ENCODE peak calls at places on chromosomes 16 and 17, in seven cellular contexts. I is neural crest cell, H is WERI-Rb-1, U is stomach, F is hepatocyte, K is K562, Y is HFFc6. V is an unnamed sample.
A peak's percentile ranks its signal among the peaks of the same experiment; 100 is the strongest.

GRCh38 chr17:43609613-43610385 is 51.9 kb downstream of the MEOX1 start:
- DNase-seq in I (no peak), H (no peak), U (no peak), F (no peak), K (no peak), Y (no peak), V (no peak)

GRCh38 chr16:28606291-28607115 is 3.3 kb downstream of the SULT1A1 start:
- DNase-seq in I (no peak), H (no peak), U (no peak), F (no peak), K (no peak), Y (no peak), V (no peak)

GRCh38 chr17:41647940-41648410 is 23.6 kb upstream of the KRT17 start:
- DNase-seq in I (peak; percentile 99), H (peak; percentile 96), U (peak; percentile 95), F (peak; percentile 92), K (peak; percentile 88), Y (peak; percentile 57), V (peak; percentile 95)

GRCh38 chr17:7351665-7352558 is at the start of gene KCTD11:
- DNase-seq in I (peak; percentile 69), H (peak; percentile 86), U (peak; percentile 97), F (peak; percentile 95), K (peak; percentile 88), Y (peak; percentile 91), V (peak; percentile 80)

GRCh38 chr17:80871341-80871740 is 120.3 kb upstream of the CHMP6 start:
- DNase-seq in I (no peak), H (no peak), U (no peak), F (no peak), K (no peak), Y (no peak), V (no peak)

GRCh38 chr17:17757391-17757791 is 76.1 kb downstream of the RAI1 start:
- DNase-seq in I (no peak), H (no peak), U (no peak), F (no peak), K (no peak), Y (no peak), V (no peak)

GRCh38 chr17:74133726-74134125 is 69.8 kb upstream of the RPL38 start:
- DNase-seq in I (no peak), H (no peak), U (no peak), F (no peak), K (no peak), Y (no peak), V (no peak)

GRCh38 chr17:17565471-17566365 is 25.8 kb downstream of the PEMT start:
- DNase-seq in I (no peak), H (no peak), U (no peak), F (no peak), K (no peak), Y (no peak), V (no peak)

GRCh38 chr17:42679492-42680330 is 1.9 kb downstream of the CCR10 start:
- DNase-seq in I (peak; percentile 73), H (peak; percentile 42), U (peak; percentile 86), F (peak; percentile 91), K (peak; percentile 76), Y (peak; percentile 76), V (peak; percentile 90)

GRCh38 chr16:22890976-22891375 is 77.0 kb downstream of the HS3ST2 start:
- DNase-seq in I (no peak), H (no peak), U (no peak), F (no peak), K (no peak), Y (no peak), V (no peak)

GRCh38 chr17:76528156-76528527 is 9.4 kb downstream of the CYGB start:
- DNase-seq in I (no peak), H (no peak), U (no peak), F (no peak), K (no peak), Y (no peak), V (no peak)

GRCh38 chr17:67663445-67663844 is 54.3 kb upstream of the NOL11 start:
- DNase-seq in I (no peak), H (no peak), U (no peak), F (no peak), K (no peak), Y (no peak), V (no peak)
- TF ChIP-seq CTCF in I (no peak), H (peak; percentile 24), U (no peak), F (no peak), K (no peak), Y (no peak), V (no peak)

DNA sequence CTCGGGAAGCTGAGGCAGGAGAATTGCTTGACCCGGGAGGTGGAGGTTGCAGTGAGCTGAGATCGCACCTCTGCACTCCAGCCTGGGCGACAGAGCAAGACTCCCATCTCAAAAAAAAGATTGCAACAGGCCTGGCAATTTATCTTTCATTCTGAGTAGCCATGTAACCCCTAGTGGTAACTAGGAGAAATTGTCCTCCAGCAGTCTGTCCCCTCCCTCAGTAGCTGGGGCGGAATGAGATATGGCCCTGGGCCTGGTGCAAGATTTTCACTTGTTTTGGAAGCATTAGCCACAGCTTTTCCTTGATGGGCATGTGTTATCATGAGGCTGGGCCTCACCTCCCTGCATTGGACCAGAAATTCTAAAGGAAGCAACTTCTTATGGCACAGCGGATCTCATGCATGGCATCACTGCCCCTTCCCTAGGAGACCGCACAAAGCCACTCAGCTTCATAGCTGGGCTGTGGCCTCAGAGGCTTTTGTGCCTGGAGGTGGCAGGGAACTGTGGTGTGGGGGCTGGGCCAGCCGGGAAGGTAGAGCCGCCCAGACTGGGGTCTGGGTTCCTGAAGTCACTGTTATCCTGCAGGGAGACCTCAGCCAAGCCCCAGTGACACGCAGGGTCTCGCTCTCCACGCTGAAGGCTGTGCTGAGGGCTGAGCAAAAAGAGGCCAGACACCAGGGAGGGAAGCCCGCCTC is 13.4 kb downstream of the NATD1 start:
- DNase-seq in I (no peak), H (no peak), U (no peak), F (no peak), K (peak; percentile 44), Y (peak; percentile 23), V (no peak)
- TF ChIP-seq CTCF in I (peak; percentile 58), H (peak; percentile 53), U (peak; percentile 10), F (peak; percentile 32), K (peak; percentile 50), Y (peak; percentile 75), V (peak; percentile 81)

DNA sequence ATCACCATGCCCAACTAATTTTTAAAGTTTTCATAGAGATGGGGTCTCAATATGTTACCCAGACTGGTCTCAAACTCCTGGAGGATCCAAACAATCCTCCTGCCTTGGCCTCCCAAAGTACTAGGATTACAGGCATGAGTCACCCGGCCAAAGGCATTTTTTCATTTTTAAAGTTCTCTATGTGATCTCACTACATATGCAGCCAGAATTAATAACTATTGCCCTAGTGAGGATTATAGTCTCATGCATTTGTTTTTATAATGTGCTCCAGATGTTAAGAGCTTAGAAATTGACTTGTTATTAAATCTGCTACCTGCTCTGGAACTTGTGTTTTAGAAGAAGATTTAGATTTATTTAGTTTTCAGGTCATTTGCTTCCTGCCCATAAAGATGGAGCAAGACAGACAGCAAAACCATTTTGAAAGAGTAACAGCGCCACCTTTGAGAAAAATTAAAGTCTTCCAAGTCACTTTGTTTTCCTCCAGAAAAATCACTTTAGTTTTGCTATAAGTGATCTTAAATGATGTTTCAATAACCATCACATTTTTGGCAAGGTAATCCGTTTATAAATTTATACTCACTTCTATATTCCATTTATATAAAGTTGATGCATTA is 79.5 kb downstream of the CA4 start:
- DNase-seq in I (no peak), H (no peak), U (no peak), F (no peak), K (peak; percentile 6), Y (peak; percentile 15), V (no peak)
- TF ChIP-seq CTCF in I (peak; percentile 31), H (no peak), U (no peak), F (peak; percentile 28), K (no peak), Y (peak; percentile 62), V (no peak)

GRCh38 chr16:66115373-66115772 is 251.1 kb upstream of the CDH5 start:
- DNase-seq in I (no peak), H (peak; percentile 36), U (no peak), F (no peak), K (peak; percentile 6), Y (no peak), V (no peak)
- TF ChIP-seq CTCF in I (no peak), H (peak; percentile 46), U (no peak), F (no peak), K (peak; percentile 31), Y (no peak), V (no peak)

GRCh38 chr17:15649861-15650391 is 30.4 kb upstream of the FBXW10B start:
- DNase-seq in I (no peak), H (no peak), U (peak; percentile 78), F (peak; percentile 42), K (no peak), Y (no peak), V (no peak)

GRCh38 chr17:15652960-15653359 is 31.2 kb downstream of the TRIM16 start:
- DNase-seq in I (no peak), H (no peak), U (no peak), F (no peak), K (no peak), Y (no peak), V (no peak)

GRCh38 chr17:15648384-15648783 is 28.9 kb upstream of the FBXW10B start:
- DNase-seq in I (no peak), H (no peak), U (no peak), F (no peak), K (peak; percentile 37), Y (no peak), V (no peak)

GRCh38 chr17:15651001-15651582 is 31.6 kb upstream of the FBXW10B start:
- DNase-seq in I (no peak), H (no peak), U (no peak), F (no peak), K (no peak), Y (no peak), V (peak; percentile 19)

GRCh38 chr17:15651583-15652110 is 32.1 kb upstream of the FBXW10B start:
- DNase-seq in I (peak; percentile 32), H (peak; percentile 25), U (peak; percentile 91), F (peak; percentile 96), K (peak; percentile 94), Y (peak; percentile 100), V (peak; percentile 51)
- TF ChIP-seq CTCF in I (no peak), H (no peak), U (no peak), F (no peak), K (no peak), Y (no peak), V (no peak)

GRCh38 chr16:5639531-5639930 is 541.9 kb upstream of the EEF2KMT start:
- DNase-seq in I (no peak), H (no peak), U (no peak), F (no peak), K (no peak), Y (no peak), V (no peak)

GRCh38 chr16:5634781-5635180 is 537.2 kb upstream of the EEF2KMT start:
- DNase-seq in I (no peak), H (no peak), U (no peak), F (no peak), K (peak; percentile 6), Y (no peak), V (peak; percentile 26)

DNA sequence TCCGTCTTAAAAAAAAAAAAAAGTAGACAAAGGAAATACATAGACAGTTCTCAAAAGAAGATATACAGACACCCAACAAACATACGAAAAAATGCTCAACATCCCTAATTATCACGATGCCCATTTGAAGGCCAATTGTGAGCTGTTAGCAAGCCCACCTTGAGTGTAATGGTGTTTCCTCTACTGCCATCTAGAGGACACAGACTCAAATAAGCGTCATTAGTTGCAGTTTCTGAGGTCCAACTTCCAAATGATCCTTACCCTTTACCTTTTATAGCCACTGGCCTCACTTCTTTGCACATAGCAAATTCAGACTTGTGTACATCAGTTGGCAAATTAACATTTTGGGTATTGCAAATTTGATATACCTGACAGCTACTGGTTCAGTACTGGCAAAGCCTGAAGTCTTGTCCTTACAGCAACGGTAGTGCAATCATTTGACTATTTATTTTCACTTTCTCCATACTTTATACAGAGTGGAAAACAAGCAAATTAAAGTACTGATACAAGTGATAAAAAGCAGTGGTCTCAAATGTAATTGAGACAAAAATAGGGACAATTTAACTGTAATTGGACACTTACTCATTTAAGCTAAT is 536.3 kb upstream of the EEF2KMT start:
- DNase-seq in I (no peak), H (no peak), U (no peak), F (peak; percentile 54), K (peak; percentile 48), Y (peak; percentile 16), V (no peak)
- TF ChIP-seq CTCF in I (peak; percentile 71), H (peak; percentile 73), U (no peak), F (peak; percentile 53), K (peak; percentile 59), Y (peak; percentile 71), V (peak; percentile 62)